ENCODE peak calls at places on chromosomes 1 and 21, in four cellular contexts. V is dorsolateral prefrontal cortex, S is brain microvascular endothelial cell, U is cardiac muscle cell. C is an unnamed sample.

GRCh38 chr1:180522204-180522497 is 19.8 kb upstream of the ACBD6 start:
- DNase-seq in S (no peak), V (no peak), U (no peak), C (no peak)

GRCh38 chr1:206953126-206953525 is 6.9 kb upstream of the PIGR start:
- DNase-seq in V (no peak), U (no peak), S (no peak), C (no peak)

GRCh38 chr1:93700532-93701469 is 19.2 kb upstream of the BCAR3 start:
- DNase-seq in U (peak; percentile 46), V (no peak), S (no peak), C (no peak)

GRCh38 chr1:203296456-203297073 is 8.8 kb upstream of the BTG2 start:
- DNase-seq in V (no peak), S (no peak), U (peak; percentile 73), C (peak; percentile 70)

GRCh38 chr1:37480581-37481288 is 6.4 kb downstream of the ZC3H12A start:
- DNase-seq in V (no peak), S (no peak), U (no peak), C (no peak)

GRCh38 chr1:59045137-59045536 is 251.8 kb upstream of the FGGY start:
- DNase-seq in U (no peak), S (no peak), V (no peak), C (no peak)

GRCh38 chr21:36165356-36165755 is 8.7 kb downstream of the DOP1B start:
- DNase-seq in V (no peak), U (no peak), S (no peak), C (no peak)

GRCh38 chr1:147201276-147201675 is 23.9 kb downstream of the FMO5 start:
- DNase-seq in S (no peak), U (no peak), V (no peak), C (no peak)

GRCh38 chr1:160436975-160437374 is 36.6 kb downstream of the VANGL2 start:
- DNase-seq in V (no peak), S (no peak), U (peak; percentile 39), C (no peak)

GRCh38 chr1:245054105-245054831 is 100.5 kb upstream of the KIF26B start:
- DNase-seq in S (no peak), V (no peak), U (no peak), C (no peak)

GRCh38 chr1:81430236-81430635 is 370.5 kb upstream of the ADGRL2 start:
- DNase-seq in U (no peak), V (no peak), S (no peak), C (no peak)

GRCh38 chr1:1858382-1859086 is 32.4 kb downstream of the GNB1 start:
- DNase-seq in S (peak; percentile 86), V (peak; percentile 61), U (peak; percentile 96), C (peak; percentile 23)

GRCh38 chr21:33069994-33070811 is at the start of gene OLIG1:
- DNase-seq in S (no peak), V (peak; percentile 91), U (peak; percentile 34), C (no peak)

GRCh38 chr1:32724678-32725594 is 22.4 kb upstream of the SYNC start:
- DNase-seq in S (peak; percentile 86), U (peak; percentile 93), V (no peak), C (peak; percentile 78)

GRCh38 chr1:219952361-219952760 is 24.0 kb upstream of the SLC30A10 start:
- DNase-seq in S (no peak), U (no peak), V (no peak), C (no peak)

GRCh38 chr1:86503477-86504129 is 34.9 kb downstream of the CLCA1 start:
- DNase-seq in S (no peak), U (peak; percentile 67), V (no peak), C (no peak)

GRCh38 chr1:187626056-187626455 is 797.3 kb downstream of the PLA2G4A start:
- DNase-seq in S (no peak), V (no peak), U (no peak), C (no peak)

GRCh38 chr1:234893359-234893724 is 235.3 kb downstream of the TOMM20 start:
- DNase-seq in S (no peak), U (no peak), V (no peak), C (no peak)
- H3K27ac ChIP-seq in S (peak overlapping the region; percentile 65), U (no peak overlapping the region), V (no peak overlapping the region), C (peak overlapping the region; percentile 18)

GRCh38 chr1:156659994-156660751 is 17.0 kb downstream of the NES start:
- DNase-seq in U (peak; percentile 99), V (peak; percentile 92), S (peak; percentile 94), C (peak; percentile 93)
- H3K4me3 ChIP-seq in U (no peak overlapping the region), V (peak overlapping the region; percentile 29), S (peak overlapping the region; percentile 27), C (no peak overlapping the region)

GRCh38 chr1:62687421-62687902 is 724 bp downstream of the DOCK7 start:
- DNase-seq in S (peak; percentile 11), U (peak; percentile 47), V (no peak), C (peak; percentile 60)
- H3K27ac ChIP-seq in S (peak overlapping the region; percentile 67), U (peak overlapping the region; percentile 95), V (peak overlapping the region; percentile 49), C (peak overlapping the region; percentile 86)

GRCh38 chr1:56575865-56576264 is 3.5 kb downstream of the PLPP3 start:
- DNase-seq in S (no peak), U (no peak), V (no peak), C (no peak)
- H3K4me3 ChIP-seq in S (no peak overlapping the region), U (peak overlapping the region; percentile 84), V (peak overlapping the region; percentile 86), C (no peak overlapping the region)

DNA sequence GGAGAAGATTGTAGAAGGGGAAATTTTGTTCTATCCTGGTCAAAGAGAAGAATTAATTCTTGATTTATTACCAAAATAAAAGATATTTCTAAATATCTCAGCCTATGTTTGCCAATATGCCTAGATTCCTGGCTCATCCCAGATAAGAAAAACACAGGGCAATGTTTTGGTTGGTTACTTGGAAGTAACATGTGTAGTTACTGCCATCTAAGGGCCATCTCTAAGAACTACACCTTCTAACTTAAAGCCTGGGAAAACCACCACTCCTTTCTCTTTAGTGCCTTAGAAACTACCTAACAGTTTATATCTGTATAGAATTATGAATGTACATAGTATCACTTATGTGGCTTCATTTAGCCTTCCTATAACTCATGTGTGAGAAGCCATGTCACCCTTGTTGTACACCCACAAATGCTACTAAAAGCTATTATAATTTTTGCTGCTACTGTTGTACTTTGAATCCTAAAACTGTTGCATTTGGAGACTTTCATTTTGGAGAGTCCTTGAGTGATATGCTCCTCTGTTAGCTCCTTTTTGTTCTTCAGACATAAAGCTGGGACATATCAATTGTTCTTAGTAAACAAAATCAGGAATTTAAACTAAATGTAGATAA is 4.5 kb downstream of the AIM2 start:
- DNase-seq in V (no peak), S (peak; percentile 50), U (peak; percentile 85), C (no peak)
- H3K27ac ChIP-seq in V (no peak overlapping the region), S (no peak overlapping the region), U (no peak overlapping the region), C (no peak overlapping the region)

GRCh38 chr1:201399352-201400126 is 415 bp upstream of the LAD1 start:
- DNase-seq in S (no peak), U (peak; percentile 19), V (no peak), C (no peak)
- H3K4me3 ChIP-seq in S (no peak overlapping the region), U (peak overlapping the region; percentile 30), V (peak overlapping the region; percentile 24), C (no peak overlapping the region)

GRCh38 chr1:224199679-224200078 is 16.6 kb downstream of the DEGS1 start:
- DNase-seq in S (no peak), V (no peak), U (no peak), C (no peak)

GRCh38 chr1:224198572-224198971 is 15.5 kb downstream of the DEGS1 start:
- DNase-seq in V (no peak), S (no peak), U (no peak), C (no peak)

GRCh38 chr1:224201336-224201735 is 18.3 kb downstream of the DEGS1 start:
- DNase-seq in S (no peak), V (no peak), U (no peak), C (no peak)

GRCh38 chr1:224193319-224193966 is 10.4 kb downstream of the DEGS1 start:
- DNase-seq in V (no peak), U (no peak), S (no peak), C (no peak)

DNA sequence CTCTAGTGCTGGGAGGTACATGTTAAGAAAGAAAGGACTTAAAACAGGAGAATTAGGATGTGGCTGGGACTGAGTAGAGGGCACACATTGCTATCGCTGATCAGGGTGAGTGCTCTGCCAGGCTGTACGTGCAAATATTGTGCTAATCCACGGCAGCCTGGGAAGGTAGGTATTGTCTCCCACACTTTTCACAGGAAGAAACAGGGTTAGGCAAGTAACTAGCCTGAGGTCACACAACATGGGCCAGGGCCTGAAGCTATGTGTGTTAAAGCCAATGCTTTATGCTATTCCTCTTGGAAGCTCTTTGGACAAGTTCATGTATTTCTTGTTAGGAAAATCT is 14.2 kb downstream of the DEGS1 start:
- DNase-seq in U (no peak), S (no peak), V (no peak), C (no peak)
- H3K27ac ChIP-seq in U (no peak overlapping the region), S (no peak overlapping the region), V (no peak overlapping the region), C (no peak overlapping the region)

GRCh38 chr1:201285846-201286245 is 2.5 kb downstream of the PKP1 start:
- DNase-seq in S (no peak), V (no peak), U (no peak), C (no peak)

GRCh38 chr1:201284636-201285035 is 1.3 kb downstream of the PKP1 start:
- DNase-seq in S (no peak), U (no peak), V (no peak), C (no peak)

GRCh38 chr1:201288007-201288406 is 4.7 kb downstream of the PKP1 start:
- DNase-seq in S (no peak), V (no peak), U (no peak), C (no peak)

GRCh38 chr1:201288765-201289164 is 5.5 kb downstream of the PKP1 start:
- DNase-seq in U (no peak), S (no peak), V (no peak), C (no peak)

DNA sequence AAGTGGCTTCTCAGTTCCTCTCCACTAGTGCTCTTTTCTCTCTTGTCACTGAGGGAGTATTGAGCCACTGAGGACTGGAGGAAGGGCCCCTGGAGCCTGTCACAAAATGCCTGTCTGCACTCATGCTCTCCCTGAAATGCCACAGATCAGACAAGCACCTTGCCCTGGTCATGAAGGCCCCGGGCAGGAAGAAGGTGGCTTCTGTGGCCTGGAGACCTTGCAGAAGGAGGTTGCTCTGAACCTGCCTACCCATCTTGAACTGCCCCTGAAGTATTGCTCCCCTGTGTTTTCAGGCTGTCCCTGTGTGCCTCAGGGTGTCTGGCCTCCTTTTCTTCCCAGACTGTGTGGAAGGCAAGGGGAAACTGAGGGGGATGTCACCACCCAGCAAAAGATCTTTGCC is 3.1 kb downstream of the PKP1 start:
- DNase-seq in U (no peak), V (no peak), S (no peak), C (no peak)
- H3K4me3 ChIP-seq in U (no peak overlapping the region), V (no peak overlapping the region), S (no peak overlapping the region), C (no peak overlapping the region)

DNA sequence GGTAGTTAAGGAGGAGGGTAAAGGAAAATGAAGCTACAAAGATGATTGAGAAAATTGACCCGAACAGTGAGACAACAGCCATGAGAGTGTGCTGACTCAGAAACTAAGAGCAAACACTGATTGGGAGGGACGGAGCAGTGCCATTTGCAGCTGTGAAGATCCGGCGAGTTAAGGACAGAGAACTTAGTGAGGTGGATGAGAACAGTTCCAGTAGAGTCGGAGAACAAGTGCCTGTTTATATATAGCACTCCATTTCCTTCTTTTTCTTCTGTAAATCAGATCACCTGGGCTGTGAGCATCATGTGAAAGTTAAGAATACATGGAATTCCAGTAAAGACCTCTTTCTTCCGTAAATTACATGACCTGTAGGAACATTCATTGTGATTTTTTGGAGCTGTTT is 145.7 kb downstream of the KCNK2 start:
- DNase-seq in U (no peak), S (no peak), V (no peak), C (no peak)
- H3K27ac ChIP-seq in U (no peak overlapping the region), S (no peak overlapping the region), V (no peak overlapping the region), C (no peak overlapping the region)

GRCh38 chr1:169796411-169796810 is 1.7 kb upstream of the METTL18 start:
- DNase-seq in U (no peak), S (no peak), V (no peak), C (no peak)
- H3K4me3 ChIP-seq in U (no peak overlapping the region), S (no peak overlapping the region), V (no peak overlapping the region), C (peak overlapping the region; percentile 90)

C was measured in DND-41.